ENCODE peak calls at places on chromosomes 1 and 21, in seven cellular contexts. R is NCI-H2081; C is T-helper 1 cell; A is pancreas; T is AG04450; I is GDM1; J is activated CD4-positive, alpha-beta T cell treated with anti-CD3 and anti-CD28 coated beads for 24 hours. W is an unnamed sample.

GRCh38 chr1:48923116-48923515 is 146.4 kb upstream of the BEND5 start:
- DNase-seq in A (no peak), T (no peak), R (no peak), J (no peak), C (no peak), I (no peak), W (no peak)

GRCh38 chr1:1487701-1488100 is 16.1 kb downstream of the ATAD3B start:
- DNase-seq in I (no peak), R (no peak), J (no peak), C (no peak), A (no peak), T (no peak), W (no peak)

GRCh38 chr1:237578540-237578939 is 312.2 kb downstream of the ZP4 start:
- DNase-seq in R (no peak), J (no peak), T (no peak), A (no peak), I (no peak), C (no peak), W (no peak)

GRCh38 chr1:38740543-38740942 is 119.0 kb downstream of the RRAGC start:
- DNase-seq in R (no peak), A (no peak), T (no peak), J (no peak), I (no peak), C (no peak), W (no peak)

GRCh38 chr1:216887032-216887431 is 163.8 kb upstream of the ESRRG start:
- DNase-seq in R (no peak), I (no peak), T (no peak), A (no peak), C (no peak), J (no peak), W (no peak)

GRCh38 chr21:34822957-34823356 is 154.2 kb downstream of the CLIC6 start:
- DNase-seq in R (no peak), T (no peak), A (no peak), J (no peak), I (no peak), C (no peak), W (no peak)

GRCh38 chr1:51535006-51535592 is 16.0 kb upstream of the EPS15 start:
- DNase-seq in C (no peak), T (peak), R (peak), I (peak), J (no peak), A (no peak), W (peak)

GRCh38 chr21:42534361-42534900 is 20.8 kb downstream of the SLC37A1 start:
- DNase-seq in T (no peak), C (no peak), A (peak), I (no peak), J (no peak), R (no peak), W (peak)

GRCh38 chr1:154557939-154558609 is 388 bp downstream of the UBE2Q1 start:
- DNase-seq in J (no peak), A (peak), C (no peak), R (no peak), T (no peak), I (no peak), W (peak)

GRCh38 chr1:172144445-172145060 is 275.9 kb upstream of the C1orf105 start:
- DNase-seq in C (no peak), J (no peak), R (no peak), T (peak), A (peak), I (no peak), W (peak)

GRCh38 chr1:4216231-4216630 is 316.2 kb upstream of the C1orf174 start:
- DNase-seq in J (no peak), R (no peak), T (no peak), A (no peak), C (no peak), I (no peak), W (no peak)

GRCh38 chr1:29508458-29509107 is 272.3 kb downstream of the PTPRU start:
- DNase-seq in A (no peak), T (no peak), J (no peak), C (no peak), R (no peak), I (no peak), W (no peak)

GRCh38 chr1:24966724-24967346 is 36.8 kb upstream of the RUNX3 start:
- DNase-seq in R (no peak), A (no peak), J (peak), T (peak), I (no peak), C (no peak), W (no peak)